ENCODE peak calls at places on chromosomes 12 and 14, in four cellular contexts. B, H, O and G are unnamed samples.

GRCh38 chr12:121196902-121197301 is 13.0 kb upstream of the P2RX4 start:
- ATAC-seq in O (no peak), H (peak), B (peak), G (peak)

GRCh38 chr12:131928080-131928764 is 854 bp upstream of the PUS1 start:
- ATAC-seq in H (peak), B (peak), O (peak), G (peak)

GRCh38 chr14:55125403-55125802 is 3.6 kb upstream of the LGALS3 start:
- ATAC-seq in O (peak), H (no peak), B (no peak), G (peak)

GRCh38 chr14:62364161-62364560 is 601.9 kb downstream of the SNAPC1 start:
- ATAC-seq in B (no peak), H (no peak), O (no peak), G (no peak)

GRCh38 chr12:29769162-29769820 is 14.5 kb downstream of the TMTC1 start:
- ATAC-seq in B (no peak), H (peak), O (no peak), G (no peak)

GRCh38 chr12:127455347-127456265 is 811.4 kb upstream of the TMEM132C start:
- ATAC-seq in O (peak), H (no peak), B (no peak), G (no peak)

GRCh38 chr12:104370989-104371870 is 67.7 kb downstream of the EID3 start:
- ATAC-seq in B (no peak), H (no peak), O (no peak), G (no peak)

GRCh38 chr14:59336078-59336477 is 129.1 kb downstream of the GPR135 start:
- ATAC-seq in H (no peak), B (no peak), O (no peak), G (no peak)

GRCh38 chr12:107441906-107442305 is 243.7 kb upstream of the PWP1 start:
- ATAC-seq in H (peak), B (peak), O (no peak), G (peak)

GRCh38 chr12:38316391-38317129 is at the start of gene ALG10B:
- ATAC-seq in B (peak), H (peak), O (peak), G (peak)

GRCh38 chr12:65632131-65632855 is 192.0 kb upstream of the HMGA2 start:
- ATAC-seq in O (no peak), B (no peak), H (no peak), G (no peak)

GRCh38 chr14:101077511-101078074 is 174.1 kb upstream of the RTL1 start:
- ATAC-seq in O (peak), B (no peak), H (no peak), G (no peak)

GRCh38 chr14:61460853-61461611 is 139.7 kb downstream of the PRKCH start:
- ATAC-seq in H (no peak), B (peak), O (peak), G (peak)

GRCh38 chr14:59117754-59118153 is 70.7 kb upstream of the DAAM1 start:
- ATAC-seq in H (no peak), O (no peak), B (no peak), G (no peak)

GRCh38 chr12:111404362-111405148 is 1.2 kb upstream of the SH2B3 start:
- ATAC-seq in O (peak), H (no peak), B (peak), G (peak)

GRCh38 chr14:26170885-26171284 is 426.9 kb downstream of the NOVA1 start:
- ATAC-seq in H (no peak), O (no peak), B (no peak), G (no peak)

GRCh38 chr14:75205586-75205985 is 29.2 kb upstream of the TMED10 start:
- ATAC-seq in O (peak), B (peak), H (no peak), G (peak)

GRCh38 chr14:97850886-97851285 is 1053.7 kb downstream of the VRK1 start:
- ATAC-seq in H (no peak), B (no peak), O (no peak), G (no peak)

GRCh38 chr12:70290126-70290525 is 46.9 kb downstream of the CNOT2 start:
- ATAC-seq in O (no peak), B (no peak), H (peak), G (no peak)

GRCh38 chr12:93587601-93588000 is 15.1 kb downstream of the SOCS2 start:
- ATAC-seq in B (no peak), O (no peak), H (no peak), G (peak)

GRCh38 chr14:99820702-99821331 is 27.6 kb downstream of the EML1 start:
- ATAC-seq in O (no peak), H (no peak), B (no peak), G (no peak)

GRCh38 chr12:54549774-54550451 is 512 bp downstream of the PDE1B start:
- ATAC-seq in B (peak), O (peak), H (peak), G (peak)

GRCh38 chr14:55889124-55889523 is 229.1 kb upstream of the PELI2 start:
- ATAC-seq in O (no peak), H (no peak), B (no peak), G (no peak)

GRCh38 chr12:68290126-68290525 is 36.7 kb upstream of the IL22 start:
- ATAC-seq in B (peak), O (peak), H (no peak), G (peak)